ENCODE peak calls at places on chromosomes 12 and 14, in six cellular contexts. J is transverse colon, A is HepG2, V is psoas muscle, P is spleen, B is GM06990. D is an unnamed sample.

GRCh38 chr14:100065161-100065871 is at the start of gene EVL:
- DNase-seq in J (peak; percentile 71), A (no peak), V (no peak), P (peak; percentile 94), B (peak; percentile 85), D (no peak)

GRCh38 chr14:96090441-96091148 is 51.4 kb downstream of the C14orf132 start:
- DNase-seq in J (peak; percentile 34), A (no peak), V (peak; percentile 82), P (peak; percentile 72), B (no peak), D (peak; percentile 72)

GRCh38 chr14:94643316-94644101 is 31.3 kb downstream of the SERPINA3 start:
- DNase-seq in J (no peak), A (no peak), V (no peak), P (no peak), B (no peak), D (no peak)

GRCh38 chr12:51009038-51009437 is 17.1 kb downstream of the SLC11A2 start:
- DNase-seq in J (peak; percentile 57), A (no peak), V (peak; percentile 85), P (peak; percentile 88), B (no peak), D (peak; percentile 87)

GRCh38 chr14:95314609-95315008 is 5.1 kb downstream of the CLMN start:
- DNase-seq in J (peak; percentile 42), A (no peak), V (no peak), P (no peak), B (no peak), D (no peak)

GRCh38 chr12:27969901-27970390 is 2.6 kb downstream of the PTHLH start:
- DNase-seq in J (peak; percentile 37), A (peak; percentile 38), V (peak; percentile 62), P (peak; percentile 78), B (peak; percentile 79), D (peak; percentile 45)

GRCh38 chr12:120652671-120653435 is 12.4 kb downstream of the CABP1 start:
- DNase-seq in J (no peak), A (no peak), V (no peak), P (no peak), B (no peak), D (no peak)

GRCh38 chr12:49367381-49368239 is at the start of gene SPATS2:
- DNase-seq in J (peak; percentile 95), A (no peak), V (peak; percentile 96), P (no peak), B (no peak), D (peak; percentile 94)

GRCh38 chr12:27807063-27807703 is 27.1 kb upstream of the MANSC4 start:
- DNase-seq in J (no peak), A (no peak), V (no peak), P (no peak), B (no peak), D (no peak)

GRCh38 chr12:101992091-101992490 is 69.7 kb downstream of the WASHC3 start:
- DNase-seq in J (no peak), A (no peak), V (no peak), P (no peak), B (no peak), D (no peak)

GRCh38 chr12:51753980-51754675 is 94.4 kb downstream of the FIGNL2 start:
- DNase-seq in J (no peak), A (no peak), V (no peak), P (no peak), B (no peak), D (no peak)

DNA sequence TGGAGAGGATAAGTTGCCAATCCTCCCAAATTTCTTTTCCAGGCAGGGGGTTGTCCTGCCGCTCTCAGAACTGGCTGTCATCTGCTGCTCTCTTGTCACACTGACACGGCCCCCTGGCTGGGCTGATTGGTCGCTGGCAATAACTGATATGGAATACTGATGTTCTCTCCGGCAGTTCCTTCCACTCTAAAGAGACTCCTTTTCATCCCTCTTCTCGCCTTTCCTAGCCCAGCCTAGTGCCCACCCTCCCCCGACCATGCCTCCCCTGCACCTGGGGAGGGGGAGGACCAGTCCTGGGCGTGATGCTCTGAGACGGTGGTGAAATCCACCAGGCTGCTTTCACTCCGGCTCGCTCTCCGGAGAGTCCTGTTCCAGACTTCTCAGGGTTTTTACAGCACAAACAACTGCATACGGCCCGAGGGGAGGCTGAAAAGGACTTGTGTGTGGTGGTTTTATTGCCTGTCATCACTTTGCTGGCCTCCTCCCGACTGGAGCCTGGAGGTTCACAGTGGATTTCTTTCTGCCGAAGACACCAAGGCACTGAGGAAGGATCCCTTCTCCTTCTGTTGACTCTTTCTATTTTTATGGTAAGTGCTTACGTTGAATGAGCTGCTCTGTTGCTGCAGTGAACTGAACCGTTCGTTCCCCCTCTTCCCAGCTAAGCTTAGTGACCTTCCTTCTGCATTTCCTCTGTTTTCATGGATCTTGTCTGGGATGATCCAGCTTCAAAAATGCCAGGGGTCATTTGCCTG is at the start of gene ANO4:
- DNase-seq in J (no peak), A (no peak), V (no peak), P (no peak), B (no peak), D (no peak)
- H3K4me3 ChIP-seq in J (no peak within 1 kb of the TSS), A (no peak within 1 kb of the TSS), V (no peak within 1 kb of the TSS), P (no peak within 1 kb of the TSS), B (no peak within 1 kb of the TSS), D (peak within 1 kb of the TSS; percentile 6)

DNA sequence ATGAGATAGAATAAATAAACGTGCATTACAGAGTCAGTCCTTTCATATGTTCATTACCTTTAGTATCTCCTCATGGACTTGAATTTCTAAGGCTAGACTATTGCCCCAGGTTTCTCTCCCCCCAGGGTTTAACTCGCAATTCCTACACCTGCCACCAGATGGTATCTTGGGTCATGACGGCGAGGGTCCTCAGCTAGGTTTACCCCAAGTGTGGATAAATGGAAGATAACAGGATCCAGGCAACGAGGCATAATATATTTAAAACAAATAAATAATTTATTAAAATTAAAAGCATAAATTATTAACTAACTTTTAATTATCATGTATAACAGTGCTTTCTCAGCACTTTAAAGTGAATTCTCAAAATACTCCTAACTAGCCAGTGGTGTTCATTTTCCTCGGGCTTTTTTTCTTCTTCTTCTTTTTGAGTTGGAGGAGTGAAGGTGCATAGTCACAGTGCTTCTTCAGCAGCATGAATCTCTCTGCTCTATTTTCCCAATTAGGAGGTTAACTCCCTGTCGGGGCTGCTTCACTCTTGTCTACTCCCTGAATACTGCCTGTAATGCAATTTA is 243.5 kb upstream of the CAND1 start:
- DNase-seq in J (peak; percentile 35), A (peak; percentile 25), V (no peak), P (no peak), B (no peak), D (no peak)
- TF ChIP-seq CTCF in J (peak; percentile 67), A (peak; percentile 60), V (peak; percentile 55), P (peak; percentile 52), B (peak; percentile 78), D (peak; percentile 15)

DNA sequence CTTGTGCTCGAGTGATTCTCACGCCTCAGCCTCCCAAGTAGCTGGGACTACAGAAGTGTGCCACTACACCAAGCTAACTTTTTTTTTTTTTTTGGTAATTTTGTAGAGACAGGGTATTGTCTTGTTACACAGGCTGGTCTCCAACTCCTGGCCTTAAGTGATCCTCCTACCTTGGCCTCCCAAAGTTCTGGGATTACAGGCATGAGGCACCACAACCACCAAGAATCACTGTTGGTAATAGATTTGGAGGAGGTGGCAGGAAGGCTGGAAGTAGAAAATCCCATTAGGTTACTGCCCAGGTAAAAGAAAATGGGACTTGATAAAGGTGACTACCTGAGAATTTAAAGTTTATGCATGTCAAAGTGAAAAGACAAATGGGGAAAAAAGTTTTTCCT is 1.4 kb upstream of the CDCA4 start:
- DNase-seq in J (no peak), A (no peak), V (no peak), P (no peak), B (no peak), D (no peak)
- H3K4me3 ChIP-seq in J (peak overlapping the region; percentile 100), A (peak overlapping the region; percentile 58), V (peak overlapping the region; percentile 83), P (no peak overlapping the region), B (peak overlapping the region; percentile 81), D (peak overlapping the region; percentile 94)

DNA sequence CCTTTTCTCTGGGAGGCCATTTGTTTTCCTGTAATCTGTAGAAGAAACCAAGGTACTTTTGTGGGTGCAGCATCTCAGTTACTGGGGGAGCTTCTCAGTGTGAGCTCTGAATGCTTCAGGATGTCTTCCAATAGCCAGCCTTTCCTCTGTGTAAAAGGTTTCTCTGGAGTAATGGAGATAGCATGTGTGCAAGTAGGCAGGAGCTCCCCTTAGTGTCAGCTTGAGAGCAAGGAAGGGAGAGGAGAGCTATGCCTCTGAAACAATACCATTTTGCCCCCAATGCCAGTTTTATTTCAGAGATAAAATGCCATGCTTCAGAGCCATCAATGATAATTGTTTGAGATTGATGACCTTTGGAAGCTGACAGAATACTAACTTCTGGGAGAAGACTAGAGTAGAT is 125.5 kb downstream of the CRADD start:
- DNase-seq in J (no peak), A (no peak), V (no peak), P (no peak), B (no peak), D (no peak)
- TF ChIP-seq CTCF in J (no peak), A (peak; percentile 35), V (peak; percentile 42), P (no peak), B (no peak), D (no peak)

GRCh38 chr14:89364316-89364715 is 52.7 kb downstream of the FOXN3 start:
- DNase-seq in J (no peak), A (no peak), V (no peak), P (no peak), B (no peak), D (no peak)
- H3K4me3 ChIP-seq in J (no peak overlapping the region), A (no peak overlapping the region), V (no peak overlapping the region), P (no peak overlapping the region), B (peak overlapping the region; percentile 53), D (no peak overlapping the region)

GRCh38 chr14:46651526-46652144 is at the start of gene RPL10L:
- DNase-seq in J (no peak), A (no peak), V (no peak), P (peak; percentile 55), B (no peak), D (no peak)
- TF ChIP-seq CTCF in J (no peak), A (peak; percentile 33), V (no peak), P (no peak), B (peak; percentile 9), D (no peak)

DNA sequence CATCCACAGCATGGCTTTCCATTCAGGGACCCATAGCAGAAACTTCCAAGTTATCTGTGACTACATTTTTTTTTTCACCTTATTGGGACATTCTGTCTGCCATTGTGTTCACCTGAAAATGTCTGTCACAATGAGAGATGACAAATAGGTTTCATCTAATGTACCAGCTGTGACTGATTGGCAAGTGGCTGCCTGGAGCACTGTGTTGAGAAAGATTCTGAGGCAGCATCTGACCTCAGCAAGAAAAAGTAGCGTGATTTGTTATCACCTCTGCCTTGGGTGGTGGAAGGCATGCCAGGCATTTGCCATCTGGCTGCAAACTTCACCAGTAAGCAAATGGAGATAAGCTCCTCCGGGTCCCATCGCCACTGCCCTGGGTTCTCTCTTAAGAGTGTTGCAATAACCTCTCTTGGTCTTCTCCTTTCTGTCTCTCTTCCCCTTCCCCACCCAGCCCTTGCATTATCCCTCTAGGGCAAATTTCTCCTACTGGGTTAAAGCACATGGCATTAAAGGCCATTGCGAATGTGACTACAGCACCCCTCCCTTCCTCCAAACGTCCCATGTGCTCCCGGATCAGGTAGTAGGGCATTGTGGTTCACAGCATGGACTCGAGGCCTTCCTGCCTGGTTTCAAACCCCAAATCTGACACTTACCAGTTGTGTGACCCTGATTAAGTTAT is 8.4 kb upstream of the LGALS3 start:
- DNase-seq in J (peak; percentile 48), A (no peak), V (no peak), P (no peak), B (no peak), D (no peak)
- H3K4me3 ChIP-seq in J (no peak overlapping the region), A (no peak overlapping the region), V (no peak overlapping the region), P (no peak overlapping the region), B (no peak overlapping the region), D (no peak overlapping the region)

D was measured in tibial artery.